ENCODE peak calls at places on chromosomes 16 and 17, in ten cellular contexts. J is nucleus accumbens; T is NCI-H2227 treated with DMSO at 0.1 percent for 48 hours; D is HT1080; F is GM23248; O is GOT3; E is central memory CD4-positive, alpha-beta T cell; W is T-helper 17 cell; S is activated T-helper 1 cell treated with anti-CD3 and anti-CD28 coated beads, Interleukin-2, amount 50 U/mL, for 16 hours; U is NCI-H69. K is an unnamed sample.
A peak's percentile ranks its signal among the peaks of the same experiment; 100 is the strongest.

GRCh38 chr17:1611715-1612114 is 16.9 kb downstream of the SLC43A2 start:
- DNase-seq in J (no peak), T (no peak), D (no peak), F (no peak), O (no peak), E (no peak), W (no peak), S (no peak), U (no peak), K (no peak)

GRCh38 chr16:87382023-87382785 is 1.4 kb downstream of the FBXO31 start:
- DNase-seq in J (no peak), T (no peak), D (no peak), F (peak; percentile 40), O (no peak), E (no peak), W (no peak), S (no peak), U (peak; percentile 56), K (no peak)

GRCh38 chr17:36153887-36154576 is 22.4 kb downstream of the TBC1D3B start:
- DNase-seq in J (no peak), T (no peak), D (no peak), F (peak; percentile 7), O (no peak), E (no peak), W (no peak), S (no peak), U (no peak), K (no peak)

GRCh38 chr17:82019905-82020873 is 2.5 kb downstream of the CENPX start:
- DNase-seq in J (no peak), T (no peak), D (no peak), F (peak; percentile 61), O (no peak), E (peak; percentile 45), W (peak; percentile 50), S (peak; percentile 46), U (peak; percentile 72), K (peak; percentile 28)

GRCh38 chr17:8997994-8998628 is 23.2 kb upstream of the NTN1 start:
- DNase-seq in J (no peak), T (peak; percentile 16), D (peak; percentile 34), F (peak; percentile 76), O (peak; percentile 8), E (peak; percentile 67), W (peak; percentile 77), S (peak; percentile 70), U (peak; percentile 25), K (peak; percentile 51)

GRCh38 chr16:51556694-51557327 is 405.7 kb upstream of the SALL1 start:
- DNase-seq in J (no peak), T (no peak), D (peak; percentile 88), F (peak; percentile 94), O (peak; percentile 58), E (no peak), W (no peak), S (no peak), U (peak; percentile 89), K (peak; percentile 99)

GRCh38 chr16:23081675-23082119 is 67.6 kb downstream of the USP31 start:
- DNase-seq in J (no peak), T (no peak), D (peak; percentile 22), F (peak; percentile 91), O (no peak), E (no peak), W (no peak), S (no peak), U (peak; percentile 92), K (peak; percentile 86)

GRCh38 chr17:37787055-37787720 is 42.3 kb upstream of the HNF1B start:
- DNase-seq in J (peak; percentile 0), T (no peak), D (peak; percentile 31), F (peak; percentile 39), O (no peak), E (no peak), W (no peak), S (no peak), U (peak; percentile 6), K (peak; percentile 22)

GRCh38 chr17:14793237-14793636 is 471.9 kb downstream of the PMP22 start:
- DNase-seq in J (no peak), T (no peak), D (peak; percentile 12), F (peak; percentile 69), O (no peak), E (no peak), W (no peak), S (no peak), U (no peak), K (peak; percentile 88)

GRCh38 chr17:61635913-61636432 is 45.0 kb upstream of the NACA2 start:
- DNase-seq in J (no peak), T (peak; percentile 24), D (peak; percentile 43), F (peak; percentile 60), O (no peak), E (peak; percentile 35), W (peak; percentile 36), S (peak; percentile 11), U (peak; percentile 70), K (peak; percentile 69)

GRCh38 chr17:79978545-79978852 is 57.2 kb downstream of the TBC1D16 start:
- DNase-seq in J (no peak), T (no peak), D (no peak), F (no peak), O (no peak), E (no peak), W (no peak), S (no peak), U (no peak), K (peak; percentile 38)

GRCh38 chr17:77098884-77099545 is 41.8 kb upstream of the SEC14L1 start:
- DNase-seq in J (no peak), T (no peak), D (no peak), F (peak; percentile 86), O (no peak), E (peak; percentile 58), W (no peak), S (no peak), U (no peak), K (peak; percentile 81)

K was measured in fibroblast of mammary gland.